ENCODE peak calls at places on chromosomes 12 and 14, in five cellular contexts. One of them, this sample, is unnamed.

GRCh38 chr12:121237415-121237814 is 27.5 kb downstream of the P2RX4 start:
- DNase-seq in Panc1: no peak
- DNase-seq in HCT116: no peak
- DNase-seq in HTR-8/SVneo: no peak
- DNase-seq in astrocyte of the hippocampus: no peak
- DNase-seq in this sample: no peak

GRCh38 chr12:18658829-18659228 is 79.0 kb downstream of the PLCZ1 start:
- DNase-seq in Panc1: no peak
- DNase-seq in HCT116: no peak
- DNase-seq in HTR-8/SVneo: no peak
- DNase-seq in astrocyte of the hippocampus: no peak
- DNase-seq in this sample: no peak

GRCh38 chr12:121676190-121676589 is 6.7 kb upstream of the MORN3 start:
- DNase-seq in Panc1: no peak
- DNase-seq in HCT116: no peak
- DNase-seq in HTR-8/SVneo: no peak
- DNase-seq in astrocyte of the hippocampus: no peak
- DNase-seq in this sample: no peak

GRCh38 chr14:95272057-95272456 is 47.7 kb downstream of the CLMN start:
- DNase-seq in Panc1: no peak
- DNase-seq in HCT116: no peak
- DNase-seq in HTR-8/SVneo: no peak
- DNase-seq in astrocyte of the hippocampus: no peak
- DNase-seq in this sample: no peak

GRCh38 chr14:54840336-54840735 is 62.3 kb downstream of the GCH1 start:
- DNase-seq in Panc1: no peak
- DNase-seq in HCT116: no peak
- DNase-seq in HTR-8/SVneo: no peak
- DNase-seq in astrocyte of the hippocampus: peak
- DNase-seq in this sample: no peak

GRCh38 chr12:25236190-25236589 is 14.5 kb downstream of the KRAS start:
- DNase-seq in Panc1: no peak
- DNase-seq in HCT116: no peak
- DNase-seq in HTR-8/SVneo: no peak
- DNase-seq in astrocyte of the hippocampus: peak
- DNase-seq in this sample: peak

GRCh38 chr14:65940056-65940735 is 527.7 kb downstream of the FUT8 start:
- DNase-seq in Panc1: no peak
- DNase-seq in HCT116: peak
- DNase-seq in HTR-8/SVneo: peak
- DNase-seq in astrocyte of the hippocampus: no peak
- DNase-seq in this sample: no peak

GRCh38 chr14:100313464-100314230 is 7.4 kb upstream of the SLC25A29 start:
- DNase-seq in Panc1: no peak
- DNase-seq in HCT116: no peak
- DNase-seq in HTR-8/SVneo: no peak
- DNase-seq in astrocyte of the hippocampus: no peak
- DNase-seq in this sample: no peak

This sample was measured in adipocyte.